ENCODE peak calls at places on chromosomes 16 and 17, in eight cellular contexts. B is endothelial cell of umbilical vein, Q is transverse colon, D is GM23338, U is stomach, O is vagina, T is HCT116, M is suprapubic skin. W is an unnamed sample. For H3K36me3 and H3K4me1, the result is how much of the 10 kb centered on the place peaks cover.

GRCh38 chr17:72399023-72399607 is 278.3 kb downstream of the SOX9 start:
- DNase-seq in B (no peak), Q (no peak), D (no peak), U (no peak), O (no peak), T (no peak), M (no peak), W (no peak)

GRCh38 chr17:57832711-57833596 is 16.9 kb downstream of the MRPS23 start:
- DNase-seq in B (peak), Q (peak), D (peak), U (peak), O (no peak), T (peak), M (no peak), W (peak)

GRCh38 chr17:34347063-34347462 is 9.2 kb upstream of the CCL13 start:
- DNase-seq in B (no peak), Q (no peak), D (no peak), U (no peak), O (no peak), T (no peak), M (no peak), W (no peak)

GRCh38 chr17:40605301-40605700 is 40.0 kb upstream of the CCR7 start:
- DNase-seq in B (no peak), Q (no peak), D (no peak), U (no peak), O (no peak), T (no peak), M (no peak), W (no peak)

GRCh38 chr16:88375236-88376052 is 7.3 kb upstream of the ZNF469 start:
- DNase-seq in B (no peak), Q (no peak), D (no peak), U (no peak), O (no peak), T (no peak), M (no peak), W (peak)

GRCh38 chr16:89828870-89829629 is 775 bp downstream of the SPIRE2 start:
- DNase-seq in B (no peak), Q (no peak), D (peak), U (no peak), O (no peak), T (no peak), M (no peak), W (no peak)

GRCh38 chr17:13311301-13311700 is 290.4 kb downstream of the HS3ST3A1 start:
- DNase-seq in B (no peak), Q (no peak), D (no peak), U (no peak), O (no peak), T (no peak), M (no peak), W (no peak)

GRCh38 chr17:17385502-17385901 is 82.3 kb downstream of the NT5M start:
- DNase-seq in B (no peak), Q (no peak), D (no peak), U (no peak), O (no peak), T (no peak), M (no peak), W (no peak)

GRCh38 chr17:78268191-78268874 is 36.9 kb downstream of the TMEM235 start:
- DNase-seq in B (no peak), Q (no peak), D (no peak), U (no peak), O (no peak), T (no peak), M (peak), W (no peak)

GRCh38 chr17:7019839-7020519 is 2.9 kb upstream of the BCL6B start:
- DNase-seq in B (peak), Q (peak), D (peak), U (peak), O (no peak), T (no peak), M (no peak), W (peak)

GRCh38 chr16:30934827-30935557 is 11.6 kb downstream of the FBXL19 start:
- DNase-seq in B (peak), Q (peak), D (peak), U (peak), O (no peak), T (no peak), M (peak), W (no peak)

GRCh38 chr16:30651124-30652004 is 604 bp downstream of the PRR14 start:
- DNase-seq in B (peak), Q (peak), D (peak), U (peak), O (no peak), T (no peak), M (peak), W (peak)

GRCh38 chr17:40559954-40560591 is 5.2 kb downstream of the CCR7 start:
- DNase-seq in B (peak), Q (peak), D (peak), U (peak), O (no peak), T (peak), M (peak), W (peak)

GRCh38 chr17:77537566-77537965 is 396.8 kb downstream of the SEC14L1 start:
- DNase-seq in B (no peak), Q (no peak), D (no peak), U (no peak), O (no peak), T (no peak), M (no peak), W (no peak)

GRCh38 chr17:7932483-7932891 is 481 bp downstream of the CNTROB start:
- DNase-seq in B (peak), Q (peak), D (peak), U (no peak), O (no peak), T (no peak), M (no peak), W (peak)

GRCh38 chr17:78674156-78674555 is 97.0 kb upstream of the DNAH17 start:
- DNase-seq in B (no peak), Q (no peak), D (no peak), U (no peak), O (no peak), T (no peak), M (no peak), W (no peak)

GRCh38 chr17:3030096-3030495 is 33.3 kb downstream of the OR1D5 start:
- DNase-seq in B (peak), Q (no peak), D (no peak), U (no peak), O (no peak), T (no peak), M (no peak), W (no peak)

GRCh38 chr16:72549878-72550277 is 377.9 kb upstream of the PMFBP1 start:
- DNase-seq in B (no peak), Q (no peak), D (no peak), U (no peak), O (no peak), T (no peak), M (no peak), W (no peak)

GRCh38 chr16:3997231-3997841 is 116.8 kb upstream of the CREBBP start:
- DNase-seq in B (no peak), Q (no peak), D (no peak), U (no peak), O (no peak), T (no peak), M (no peak), W (no peak)

GRCh38 chr17:72077326-72077960 is 43.4 kb upstream of the SOX9 start:
- DNase-seq in B (no peak), Q (no peak), D (peak), U (no peak), O (peak), T (peak), M (no peak), W (no peak)

GRCh38 chr16:20960899-20961298 is 60.3 kb downstream of the LYRM1 start:
- DNase-seq in B (no peak), Q (no peak), D (no peak), U (no peak), O (no peak), T (no peak), M (no peak), W (no peak)

GRCh38 chr17:76240461-76241204 is at the start of gene RNF157:
- DNase-seq in B (peak), Q (peak), D (peak), U (peak), O (no peak), T (no peak), M (peak), W (peak)

GRCh38 chr17:58960068-58960467 is 146.6 kb downstream of the TRIM37 start:
- DNase-seq in B (peak), Q (no peak), D (peak), U (no peak), O (no peak), T (peak), M (no peak), W (no peak)

GRCh38 chr17:47789611-47790520 is 31.7 kb downstream of the OSBPL7 start:
- DNase-seq in B (peak), Q (peak), D (peak), U (peak), O (no peak), T (no peak), M (no peak), W (no peak)

GRCh38 chr16:58814348-58814801 is 80.3 kb upstream of the GOT2 start:
- DNase-seq in B (peak), Q (peak), D (peak), U (peak), O (no peak), T (peak), M (no peak), W (no peak)

GRCh38 chr16:55021595-55022475 is 91.2 kb downstream of the IRX5 start:
- DNase-seq in B (no peak), Q (peak), D (peak), U (no peak), O (peak), T (peak), M (no peak), W (no peak)

GRCh38 chr16:1651509-1652342 is 26.4 kb upstream of the JPT2 start:
- DNase-seq in B (no peak), Q (no peak), D (no peak), U (no peak), O (no peak), T (no peak), M (no peak), W (no peak)

GRCh38 chr16:1654505-1655268 is 23.4 kb upstream of the JPT2 start:
- DNase-seq in B (no peak), Q (no peak), D (no peak), U (no peak), O (no peak), T (no peak), M (no peak), W (no peak)

GRCh38 chr16:1651055-1651454 is 27.0 kb upstream of the JPT2 start:
- DNase-seq in B (no peak), Q (no peak), D (no peak), U (no peak), O (no peak), T (no peak), M (no peak), W (no peak)

GRCh38 chr16:1655269-1655807 is 22.7 kb upstream of the JPT2 start:
- DNase-seq in B (no peak), Q (peak), D (no peak), U (no peak), O (no peak), T (no peak), M (no peak), W (no peak)

GRCh38 chr16:1653023-1653422 is 25.1 kb upstream of the JPT2 start:
- DNase-seq in B (no peak), Q (no peak), D (no peak), U (no peak), O (no peak), T (no peak), M (no peak), W (no peak)
- H3K36me3 ChIP-seq in B (under half), Q (under half), D (under half), U (half or more), O (half or more), T (under half), M (half or more), W (half or more)

DNA sequence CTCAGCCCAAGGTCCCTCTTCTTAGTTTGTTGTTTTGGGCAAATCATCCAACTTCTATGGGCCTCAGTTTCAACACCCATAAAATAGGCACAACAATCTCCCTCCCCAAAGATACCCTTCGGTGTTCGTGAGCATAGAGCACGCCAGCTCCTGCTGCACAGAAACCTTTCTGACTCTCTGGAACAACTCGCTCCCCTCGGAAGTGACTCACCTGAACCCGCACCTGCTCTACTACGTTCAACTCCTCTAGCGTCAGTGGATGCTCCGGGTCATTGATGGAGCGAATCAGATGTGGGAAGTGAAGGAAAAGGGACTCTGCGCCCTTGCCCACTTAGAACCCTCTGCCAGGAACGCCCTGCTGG is 445 bp downstream of the CIAO2B start:
- DNase-seq in B (no peak), Q (no peak), D (no peak), U (no peak), O (no peak), T (no peak), M (no peak), W (no peak)
- H3K4me1 ChIP-seq in B (under half), Q (under half), D (under half), U (half or more), O (half or more), T (under half), M (under half), W (under half)

DNA sequence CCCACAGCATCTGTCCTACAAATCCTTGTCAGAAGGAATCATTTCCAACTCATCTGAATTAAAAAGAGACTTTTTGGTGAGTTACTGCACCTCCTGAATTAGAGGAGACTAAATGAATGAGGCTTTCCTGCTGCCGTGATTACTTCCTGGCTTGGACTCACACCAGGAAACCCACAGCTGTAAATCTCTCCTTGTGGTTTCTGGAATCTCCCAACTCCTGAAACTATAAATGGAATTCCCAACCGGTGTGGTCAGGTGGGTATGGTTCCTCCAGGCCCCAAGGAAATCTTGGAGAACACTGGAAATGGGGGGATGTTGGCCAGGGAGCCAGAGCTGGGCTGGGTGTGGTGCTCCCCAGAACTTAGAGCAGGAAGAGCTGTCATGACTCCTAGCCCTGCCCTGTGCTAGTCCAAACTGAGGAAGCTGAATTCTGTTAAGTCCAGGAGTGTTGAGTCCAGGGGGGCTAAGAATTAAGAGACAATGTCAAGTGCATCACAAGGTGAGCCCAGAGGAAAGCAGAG is 216.4 kb downstream of the GSG1L start:
- DNase-seq in B (peak), Q (no peak), D (no peak), U (peak), O (no peak), T (no peak), M (peak), W (peak)
- TF ChIP-seq POLR2AphosphoS5 in B (no peak), Q (no peak), D (no peak), U (no peak), O (no peak), T (no peak), M (no peak), W (no peak)

GRCh38 chr17:81120695-81121621 is 44.3 kb upstream of the PVALEF start:
- DNase-seq in B (no peak), Q (no peak), D (no peak), U (no peak), O (no peak), T (no peak), M (no peak), W (no peak)

GRCh38 chr17:81121841-81122733 is 43.2 kb upstream of the PVALEF start:
- DNase-seq in B (no peak), Q (no peak), D (peak), U (no peak), O (no peak), T (no peak), M (no peak), W (no peak)

GRCh38 chr17:81124377-81124776 is 40.9 kb upstream of the PVALEF start:
- DNase-seq in B (no peak), Q (no peak), D (no peak), U (no peak), O (no peak), T (no peak), M (no peak), W (no peak)

GRCh38 chr17:81125573-81126081 is 39.7 kb upstream of the PVALEF start:
- DNase-seq in B (no peak), Q (no peak), D (no peak), U (no peak), O (no peak), T (no peak), M (no peak), W (no peak)

GRCh38 chr17:81123052-81124048 is 42.0 kb upstream of the PVALEF start:
- DNase-seq in B (no peak), Q (no peak), D (no peak), U (peak), O (no peak), T (no peak), M (no peak), W (no peak)
- H3K36me3 ChIP-seq in B (under half), Q (under half), D (under half), U (under half), O (under half), T (under half), M (under half), W (under half)

GRCh38 chr17:5592382-5592781 is 8.1 kb upstream of the NLRP1 start:
- DNase-seq in B (peak), Q (no peak), D (peak), U (no peak), O (no peak), T (peak), M (no peak), W (no peak)

GRCh38 chr17:5588584-5588983 is 4.3 kb upstream of the NLRP1 start:
- DNase-seq in B (no peak), Q (no peak), D (no peak), U (no peak), O (no peak), T (no peak), M (no peak), W (no peak)

GRCh38 chr17:5595831-5596230 is 11.5 kb upstream of the NLRP1 start:
- DNase-seq in B (no peak), Q (no peak), D (no peak), U (no peak), O (no peak), T (no peak), M (no peak), W (no peak)

GRCh38 chr17:5587431-5588032 is 3.2 kb upstream of the NLRP1 start:
- DNase-seq in B (peak), Q (peak), D (peak), U (no peak), O (no peak), T (peak), M (no peak), W (no peak)

DNA sequence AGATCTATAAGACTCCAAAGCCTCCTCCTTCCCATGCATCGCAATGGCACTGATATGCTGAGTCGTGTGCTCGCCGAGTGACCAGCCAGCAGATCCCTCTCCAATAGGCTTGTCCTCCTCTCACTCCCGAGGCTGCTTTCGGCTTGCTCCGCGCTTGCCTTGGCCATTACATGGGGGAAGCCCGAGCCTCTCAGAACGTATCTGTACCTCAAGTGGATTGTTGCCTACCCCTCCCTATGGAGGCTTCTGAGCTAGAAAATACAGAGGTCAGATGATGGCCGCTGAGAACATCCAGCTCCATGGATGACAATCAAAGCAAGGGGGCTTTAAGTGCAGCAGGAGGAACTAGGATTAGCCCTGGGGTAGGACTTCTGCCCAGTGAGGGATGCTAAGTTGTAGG is 7.7 kb upstream of the NLRP1 start:
- DNase-seq in B (no peak), Q (no peak), D (no peak), U (no peak), O (no peak), T (no peak), M (no peak), W (no peak)
- H3K4me1 ChIP-seq in B (under half), Q (under half), D (under half), U (under half), O (under half), T (under half), M (under half), W (under half)

DNA sequence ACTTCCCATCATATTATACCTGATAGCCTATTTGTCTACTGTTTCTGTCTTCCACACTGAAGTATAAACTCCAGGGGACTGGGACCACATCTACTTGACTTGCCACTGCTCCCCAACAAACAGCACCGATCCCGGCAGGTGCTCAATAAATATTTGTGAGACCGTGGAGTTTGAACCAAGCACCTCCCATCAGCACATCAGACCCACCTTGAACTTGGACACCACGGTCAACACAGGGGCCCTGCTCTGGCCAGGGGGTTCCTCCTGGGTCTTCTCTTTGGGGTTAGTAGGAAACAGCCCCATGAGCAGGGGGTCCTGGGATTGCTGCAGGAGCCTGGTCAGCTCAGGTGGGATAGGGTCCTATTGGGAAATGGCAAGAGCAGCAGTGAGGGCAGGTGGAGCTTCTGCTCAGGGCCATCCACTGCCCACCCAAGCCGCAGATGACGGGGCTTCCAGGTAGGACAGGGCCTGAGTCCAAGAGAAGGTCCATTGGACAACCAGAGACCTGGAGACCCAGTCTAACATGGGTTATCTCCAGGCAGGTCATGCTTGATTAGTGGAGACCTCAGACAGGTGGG is 19.9 kb downstream of the ZNHIT3 start:
- DNase-seq in B (no peak), Q (no peak), D (no peak), U (no peak), O (no peak), T (no peak), M (peak), W (no peak)
- TF ChIP-seq POLR2AphosphoS5 in B (no peak), Q (no peak), D (no peak), U (no peak), O (no peak), T (no peak), M (no peak), W (no peak)

DNA sequence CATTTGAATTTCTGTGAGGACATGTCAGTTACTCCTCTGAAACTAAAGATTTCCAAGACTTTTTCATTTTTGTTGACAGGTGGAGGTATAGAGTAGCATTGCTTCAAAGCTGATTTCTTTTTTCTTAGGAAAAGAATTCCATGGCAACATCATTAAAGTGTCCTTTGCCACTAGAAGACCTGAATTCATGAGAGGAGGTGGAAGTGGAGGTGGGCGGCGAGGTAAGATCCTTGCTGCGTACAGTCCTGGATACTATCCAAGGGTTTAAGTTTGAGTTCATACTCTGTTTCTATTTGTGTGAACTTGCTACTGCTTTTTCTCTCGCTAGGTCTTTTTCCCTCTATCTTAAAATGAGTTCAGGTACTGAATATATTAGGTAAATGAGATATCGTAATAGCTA is 26.5 kb downstream of the HEATR9 start:
- DNase-seq in B (no peak), Q (no peak), D (no peak), U (no peak), O (no peak), T (no peak), M (no peak), W (no peak)
- H3K36me3 ChIP-seq in B (under half), Q (half or more), D (half or more), U (half or more), O (half or more), T (half or more), M (half or more), W (half or more)

GRCh38 chr17:64172510-64172909 is 42.6 kb upstream of the ERN1 start:
- DNase-seq in B (peak), Q (no peak), D (no peak), U (no peak), O (no peak), T (no peak), M (no peak), W (no peak)
- H3K4me1 ChIP-seq in B (under half), Q (under half), D (under half), U (under half), O (under half), T (under half), M (under half), W (under half)

GRCh38 chr17:30363715-30364202 is 15.0 kb upstream of the CPD start:
- DNase-seq in B (no peak), Q (peak), D (no peak), U (peak), O (no peak), T (no peak), M (no peak), W (no peak)
- TF ChIP-seq POLR2AphosphoS5 in B (no peak), Q (no peak), D (no peak), U (no peak), O (peak), T (no peak), M (no peak), W (no peak)

W was measured in sigmoid colon.